ENCODE peak calls at places on chromosome 2, in six cellular contexts. J is ovary; P is breast epithelium; I is mammary epithelial cell; K is HCT116; Y is effector memory CD4-positive, alpha-beta T cell. W is an unnamed sample. For H3K4me1, the result is how much of the 10 kb centered on the place peaks cover.

GRCh38 chr2:206790311-206790935 is 25.0 kb downstream of the FASTKD2 start:
- DNase-seq in Y (no peak), I (no peak), K (no peak), P (no peak), J (no peak), W (no peak)

GRCh38 chr2:197615033-197615652 is 60.2 kb downstream of the RFTN2 start:
- DNase-seq in J (no peak), I (peak), P (no peak), K (peak), Y (no peak), W (no peak)

GRCh38 chr2:132438650-132439030 is 22.0 kb downstream of the GPR39 start:
- DNase-seq in J (no peak), K (peak), Y (no peak), P (no peak), I (peak), W (no peak)

GRCh38 chr2:42819160-42819559 is 26.8 kb upstream of the HAAO start:
- DNase-seq in I (no peak), J (no peak), K (no peak), Y (no peak), P (no peak), W (no peak)

GRCh38 chr2:44934024-44934423 is 7.5 kb upstream of the SIX3 start:
- DNase-seq in J (no peak), I (no peak), K (no peak), P (no peak), Y (no peak), W (peak)

GRCh38 chr2:239731422-239731821 is 293.7 kb downstream of the NDUFA10 start:
- DNase-seq in Y (no peak), I (no peak), K (no peak), J (no peak), P (no peak), W (no peak)

GRCh38 chr2:10039658-10040410 is 3.5 kb upstream of the KLF11 start:
- DNase-seq in I (no peak), J (no peak), P (peak), Y (no peak), K (no peak), W (no peak)

GRCh38 chr2:101533611-101534601 is 59.0 kb upstream of the RFX8 start:
- DNase-seq in Y (no peak), P (no peak), I (no peak), J (no peak), K (no peak), W (peak)

GRCh38 chr2:85661139-85661858 is 6.7 kb downstream of the SFTPB start:
- DNase-seq in P (no peak), Y (no peak), K (no peak), I (no peak), J (no peak), W (no peak)

GRCh38 chr2:126886201-126886905 is 12.3 kb upstream of the TEX51 start:
- DNase-seq in J (peak), P (peak), Y (no peak), K (peak), I (no peak), W (peak)

GRCh38 chr2:111673526-111673925 is 210.5 kb downstream of the ANAPC1 start:
- DNase-seq in P (no peak), K (no peak), I (no peak), J (no peak), Y (no peak), W (no peak)

GRCh38 chr2:236236559-236237450 is 27.4 kb downstream of the ASB18 start:
- DNase-seq in I (no peak), Y (no peak), P (no peak), K (no peak), J (no peak), W (no peak)

GRCh38 chr2:218193716-218194115 is 23.3 kb upstream of the ARPC2 start:
- DNase-seq in K (no peak), J (no peak), P (no peak), Y (no peak), I (no peak), W (no peak)

GRCh38 chr2:231557571-231558217 is 27.4 kb upstream of the NMUR1 start:
- DNase-seq in J (peak), P (peak), I (peak), Y (peak), K (peak), W (peak)

GRCh38 chr2:23925702-23926288 is 1.1 kb downstream of the ATAD2B start:
- DNase-seq in P (peak), J (peak), Y (peak), I (peak), K (no peak), W (peak)

GRCh38 chr2:23926289-23926749 is 604 bp downstream of the ATAD2B start:
- DNase-seq in P (peak), K (no peak), Y (peak), J (peak), I (no peak), W (peak)

GRCh38 chr2:23926750-23927627 is at the start of gene ATAD2B:
- DNase-seq in P (peak), K (peak), Y (peak), J (peak), I (peak), W (peak)

GRCh38 chr2:23918837-23919489 is 8.0 kb downstream of the ATAD2B start:
- DNase-seq in I (no peak), J (no peak), P (no peak), Y (no peak), K (no peak), W (no peak)

GRCh38 chr2:23924589-23925359 is 2.1 kb downstream of the ATAD2B start:
- DNase-seq in Y (no peak), P (no peak), J (no peak), I (no peak), K (no peak), W (no peak)
- H3K4me1 ChIP-seq in Y (under half), P (under half), J (under half), I (under half), K (under half), W (under half)

GRCh38 chr2:160390544-160391258 is 102.9 kb downstream of the RBMS1 start:
- DNase-seq in J (no peak), P (no peak), Y (no peak), I (peak), K (no peak), W (no peak)

GRCh38 chr2:160389875-160390274 is 103.7 kb downstream of the RBMS1 start:
- DNase-seq in K (no peak), I (peak), Y (no peak), J (no peak), P (no peak), W (no peak)

GRCh38 chr2:160392201-160392600 is 101.4 kb downstream of the RBMS1 start:
- DNase-seq in K (no peak), I (no peak), P (no peak), J (no peak), Y (no peak), W (no peak)

GRCh38 chr2:160397530-160397865 is 96.1 kb downstream of the RBMS1 start:
- DNase-seq in P (no peak), Y (no peak), K (peak), J (no peak), I (no peak), W (peak)

DNA sequence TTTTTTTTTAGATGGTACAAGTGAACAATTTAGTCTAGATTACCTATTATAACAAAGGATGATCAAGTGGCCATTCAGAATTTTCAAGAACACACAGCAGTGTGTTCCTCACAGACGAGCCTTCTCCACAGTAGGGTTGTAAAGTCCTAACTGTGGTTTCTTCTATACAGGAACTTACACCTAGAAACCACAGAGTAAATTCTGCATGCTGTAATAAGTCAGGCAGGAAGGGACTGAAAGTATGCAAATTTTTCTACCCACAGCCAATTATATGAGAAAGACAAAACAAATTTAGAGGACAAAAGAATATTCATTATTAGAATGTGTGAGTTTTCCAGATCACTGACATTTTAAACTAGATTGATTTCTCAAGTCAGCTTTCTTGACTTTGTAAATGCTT is 99.5 kb downstream of the RBMS1 start:
- DNase-seq in I (no peak), K (no peak), P (no peak), J (no peak), Y (no peak), W (no peak)
- H3K4me1 ChIP-seq in I (half or more), K (under half), P (under half), J (under half), Y (under half), W (under half)

GRCh38 chr2:167196461-167197252 is 308.4 kb downstream of the XIRP2 start:
- DNase-seq in Y (no peak), K (no peak), P (no peak), J (no peak), I (peak), W (no peak)

GRCh38 chr2:167190053-167190452 is 301.8 kb downstream of the XIRP2 start:
- DNase-seq in P (no peak), Y (no peak), J (no peak), I (peak), K (no peak), W (peak)

GRCh38 chr2:167188596-167188967 is 300.3 kb downstream of the XIRP2 start:
- DNase-seq in Y (no peak), I (no peak), J (no peak), P (no peak), K (no peak), W (no peak)

GRCh38 chr2:167191588-167191987 is 303.3 kb downstream of the XIRP2 start:
- DNase-seq in Y (no peak), J (no peak), P (no peak), I (no peak), K (no peak), W (no peak)

DNA sequence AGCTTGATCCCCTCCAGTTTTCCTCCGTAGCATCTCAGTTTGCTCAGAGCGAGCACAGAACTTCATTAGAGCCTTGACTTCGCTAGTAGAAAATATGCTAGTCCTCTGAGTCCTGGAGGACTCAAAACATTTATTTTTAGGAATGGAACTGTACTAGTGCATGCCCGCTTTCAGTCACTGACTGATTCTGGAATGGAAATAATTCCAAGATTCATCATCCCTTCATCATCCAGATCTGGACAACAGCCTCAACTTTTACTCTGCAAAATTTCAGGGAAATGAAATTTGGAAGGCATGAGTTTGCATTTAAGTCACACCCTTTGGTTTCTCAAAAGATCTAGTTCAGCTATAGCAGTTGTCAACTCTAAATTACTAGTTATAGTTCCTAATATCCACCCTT is 304.6 kb downstream of the XIRP2 start:
- DNase-seq in K (no peak), J (no peak), I (no peak), Y (no peak), P (no peak), W (no peak)
- H3K4me1 ChIP-seq in K (under half), J (under half), I (under half), Y (under half), P (under half), W (under half)

DNA sequence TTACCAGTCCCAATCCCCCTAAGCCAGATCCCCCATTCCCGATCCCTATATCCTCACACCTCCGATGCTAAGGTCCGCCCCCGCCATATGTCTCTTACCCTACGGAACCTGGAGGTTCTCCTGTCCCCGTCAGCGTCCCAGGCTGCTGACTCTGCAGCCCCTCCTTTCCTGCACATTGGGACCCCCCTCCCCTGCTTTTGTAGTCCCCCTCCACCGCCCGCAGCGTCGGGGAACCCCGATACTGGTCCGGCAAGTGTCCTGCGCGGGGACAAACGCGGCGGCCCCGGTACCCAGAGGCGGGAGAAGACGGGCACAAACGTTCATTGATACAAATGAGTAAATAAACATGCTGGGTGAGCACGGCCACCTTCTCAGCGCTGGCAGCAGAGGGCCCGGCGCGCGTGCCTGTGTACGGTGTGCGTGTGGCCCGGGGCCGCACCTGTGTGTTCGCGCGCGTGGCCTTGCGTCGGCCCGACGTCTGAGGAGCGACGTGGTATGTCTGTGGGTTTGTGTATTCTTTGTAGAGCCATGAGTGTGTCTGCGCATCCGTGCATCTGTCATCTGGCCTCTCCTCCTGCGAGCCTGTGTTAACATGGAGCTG is 2.0 kb upstream of the CYP26B1 start:
- DNase-seq in Y (no peak), P (peak), I (no peak), J (no peak), K (no peak), W (no peak)
- H3K4me1 ChIP-seq in Y (under half), P (under half), I (under half), J (under half), K (under half), W (under half)

GRCh38 chr2:46878886-46879285 is 36.7 kb downstream of the MCFD2 start:
- DNase-seq in P (no peak), Y (no peak), I (no peak), J (no peak), K (no peak), W (no peak)

GRCh38 chr2:46878240-46878877 is 37.2 kb downstream of the MCFD2 start:
- DNase-seq in I (no peak), K (no peak), J (no peak), P (no peak), Y (no peak), W (no peak)

GRCh38 chr2:46875226-46875899 is 40.2 kb downstream of the MCFD2 start:
- DNase-seq in Y (no peak), K (no peak), I (no peak), P (no peak), J (no peak), W (no peak)

GRCh38 chr2:46877619-46878113 is 37.9 kb downstream of the MCFD2 start:
- DNase-seq in J (no peak), Y (no peak), P (no peak), K (no peak), I (no peak), W (no peak)

GRCh38 chr2:46876741-46877384 is 38.7 kb downstream of the MCFD2 start:
- DNase-seq in K (peak), Y (no peak), J (no peak), I (peak), P (no peak), W (peak)
- H3K4me1 ChIP-seq in K (under half), Y (under half), J (under half), I (under half), P (under half), W (under half)

W was measured in HAP-1.